ENCODE peak calls at places on chromosomes 2 and 18, in seven cellular contexts. One of them, this sample, is unnamed.

GRCh38 chr2:156435725-156436476 is at the start of gene GPD2:
- DNase-seq in A549: peak
- DNase-seq in ovary: peak
- DNase-seq in body of pancreas: peak
- DNase-seq in transverse colon: peak
- DNase-seq in Peyer's patch: peak
- DNase-seq in suprapubic skin: peak
- DNase-seq in this sample: peak

GRCh38 chr18:54515149-54515548 is 75.9 kb upstream of the DYNAP start:
- DNase-seq in suprapubic skin: no peak
- DNase-seq in transverse colon: no peak
- DNase-seq in ovary: no peak
- DNase-seq in Peyer's patch: no peak
- DNase-seq in A549: no peak
- DNase-seq in body of pancreas: no peak
- DNase-seq in this sample: no peak

GRCh38 chr2:43136011-43136799 is 90.2 kb downstream of the ZFP36L2 start:
- DNase-seq in ovary: no peak
- DNase-seq in Peyer's patch: no peak
- DNase-seq in A549: no peak
- DNase-seq in suprapubic skin: no peak
- DNase-seq in body of pancreas: no peak
- DNase-seq in transverse colon: no peak
- DNase-seq in this sample: no peak

GRCh38 chr2:235582081-235582686 is 88.3 kb downstream of the AGAP1 start:
- DNase-seq in body of pancreas: no peak
- DNase-seq in transverse colon: no peak
- DNase-seq in ovary: no peak
- DNase-seq in suprapubic skin: no peak
- DNase-seq in A549: no peak
- DNase-seq in Peyer's patch: no peak
- DNase-seq in this sample: no peak

GRCh38 chr2:173184031-173185004 is 108.7 kb downstream of the MAP3K20 start:
- DNase-seq in Peyer's patch: no peak
- DNase-seq in suprapubic skin: peak
- DNase-seq in transverse colon: peak
- DNase-seq in ovary: peak
- DNase-seq in A549: peak
- DNase-seq in body of pancreas: no peak
- DNase-seq in this sample: no peak

GRCh38 chr2:145316496-145316895 is 796.6 kb upstream of the ZEB2 start:
- DNase-seq in ovary: no peak
- DNase-seq in transverse colon: no peak
- DNase-seq in suprapubic skin: no peak
- DNase-seq in Peyer's patch: no peak
- DNase-seq in body of pancreas: no peak
- DNase-seq in A549: no peak
- DNase-seq in this sample: no peak

GRCh38 chr2:169923977-169924376 is 96.7 kb downstream of the UBR3 start:
- DNase-seq in body of pancreas: no peak
- DNase-seq in suprapubic skin: no peak
- DNase-seq in transverse colon: no peak
- DNase-seq in A549: no peak
- DNase-seq in Peyer's patch: no peak
- DNase-seq in ovary: no peak
- DNase-seq in this sample: no peak

GRCh38 chr2:145000376-145000775 is 480.5 kb upstream of the ZEB2 start:
- DNase-seq in ovary: no peak
- DNase-seq in A549: no peak
- DNase-seq in suprapubic skin: no peak
- DNase-seq in Peyer's patch: no peak
- DNase-seq in body of pancreas: no peak
- DNase-seq in transverse colon: no peak
- DNase-seq in this sample: no peak

GRCh38 chr2:209878701-209879100 is 107.1 kb downstream of the UNC80 start:
- DNase-seq in body of pancreas: no peak
- DNase-seq in Peyer's patch: no peak
- DNase-seq in suprapubic skin: no peak
- DNase-seq in ovary: no peak
- DNase-seq in A549: no peak
- DNase-seq in transverse colon: no peak
- DNase-seq in this sample: no peak

GRCh38 chr18:59460060-59460395 is 101.0 kb upstream of the LMAN1 start:
- DNase-seq in Peyer's patch: no peak
- DNase-seq in body of pancreas: no peak
- DNase-seq in suprapubic skin: no peak
- DNase-seq in ovary: no peak
- DNase-seq in A549: no peak
- DNase-seq in transverse colon: no peak
- DNase-seq in this sample: no peak

GRCh38 chr2:152047826-152048476 is 50.9 kb downstream of the CACNB4 start:
- DNase-seq in Peyer's patch: no peak
- DNase-seq in A549: no peak
- DNase-seq in ovary: no peak
- DNase-seq in transverse colon: no peak
- DNase-seq in suprapubic skin: no peak
- DNase-seq in body of pancreas: no peak
- DNase-seq in this sample: no peak

GRCh38 chr2:221343524-221343923 is 228.6 kb downstream of the EPHA4 start:
- DNase-seq in A549: no peak
- DNase-seq in body of pancreas: no peak
- DNase-seq in suprapubic skin: no peak
- DNase-seq in Peyer's patch: no peak
- DNase-seq in ovary: no peak
- DNase-seq in transverse colon: no peak
- DNase-seq in this sample: no peak

GRCh38 chr2:20012282-20013060 is at the start of gene MATN3:
- DNase-seq in body of pancreas: peak
- DNase-seq in Peyer's patch: no peak
- DNase-seq in A549: peak
- DNase-seq in transverse colon: peak
- DNase-seq in suprapubic skin: peak
- DNase-seq in ovary: peak
- DNase-seq in this sample: peak

GRCh38 chr2:70941186-70941585 is 5.5 kb downstream of the ATP6V1B1 start:
- DNase-seq in transverse colon: no peak
- DNase-seq in ovary: no peak
- DNase-seq in Peyer's patch: no peak
- DNase-seq in body of pancreas: no peak
- DNase-seq in suprapubic skin: no peak
- DNase-seq in A549: no peak
- DNase-seq in this sample: peak

GRCh38 chr18:49851624-49852023 is 38.3 kb upstream of the ACAA2 start:
- DNase-seq in suprapubic skin: no peak
- DNase-seq in Peyer's patch: no peak
- DNase-seq in transverse colon: no peak
- DNase-seq in body of pancreas: no peak
- DNase-seq in A549: no peak
- DNase-seq in ovary: no peak
- DNase-seq in this sample: no peak

GRCh38 chr2:26555246-26556133 is 77.6 kb upstream of the OTOF start:
- DNase-seq in ovary: no peak
- DNase-seq in transverse colon: no peak
- DNase-seq in body of pancreas: no peak
- DNase-seq in Peyer's patch: no peak
- DNase-seq in A549: peak
- DNase-seq in suprapubic skin: peak
- DNase-seq in this sample: no peak

GRCh38 chr2:1867141-1867540 is 122.8 kb upstream of the PXDN start:
- DNase-seq in A549: no peak
- DNase-seq in transverse colon: no peak
- DNase-seq in suprapubic skin: no peak
- DNase-seq in Peyer's patch: no peak
- DNase-seq in ovary: no peak
- DNase-seq in body of pancreas: no peak
- DNase-seq in this sample: peak

GRCh38 chr18:31197676-31198075 is 35.0 kb upstream of the DSC1 start:
- DNase-seq in ovary: no peak
- DNase-seq in A549: peak
- DNase-seq in suprapubic skin: no peak
- DNase-seq in body of pancreas: no peak
- DNase-seq in Peyer's patch: no peak
- DNase-seq in transverse colon: no peak
- DNase-seq in this sample: no peak

GRCh38 chr2:66443977-66444855 is 9.3 kb downstream of the MEIS1 start:
- DNase-seq in body of pancreas: peak
- DNase-seq in Peyer's patch: no peak
- DNase-seq in suprapubic skin: no peak
- DNase-seq in transverse colon: no peak
- DNase-seq in A549: no peak
- DNase-seq in ovary: peak
- DNase-seq in this sample: no peak

GRCh38 chr2:235162070-235162469 is 210.3 kb downstream of the SH3BP4 start:
- DNase-seq in transverse colon: no peak
- DNase-seq in suprapubic skin: no peak
- DNase-seq in body of pancreas: no peak
- DNase-seq in Peyer's patch: no peak
- DNase-seq in ovary: no peak
- DNase-seq in A549: no peak
- DNase-seq in this sample: no peak

GRCh38 chr2:30923575-30923974 is 116.3 kb upstream of the CAPN13 start:
- DNase-seq in A549: no peak
- DNase-seq in Peyer's patch: no peak
- DNase-seq in transverse colon: no peak
- DNase-seq in body of pancreas: no peak
- DNase-seq in suprapubic skin: no peak
- DNase-seq in ovary: no peak
- DNase-seq in this sample: no peak

GRCh38 chr2:74534411-74534810 is 4.7 kb downstream of the HTRA2 start:
- DNase-seq in suprapubic skin: no peak
- DNase-seq in A549: no peak
- DNase-seq in transverse colon: no peak
- DNase-seq in body of pancreas: no peak
- DNase-seq in ovary: no peak
- DNase-seq in Peyer's patch: no peak
- DNase-seq in this sample: no peak
- TF ChIP-seq POLR2A in suprapubic skin: no peak
- TF ChIP-seq POLR2A in A549: peak
- TF ChIP-seq POLR2A in transverse colon: no peak
- TF ChIP-seq POLR2A in body of pancreas: no peak
- TF ChIP-seq POLR2A in ovary: no peak
- TF ChIP-seq POLR2A in Peyer's patch: no peak
- TF ChIP-seq POLR2A in this sample: no peak

DNA sequence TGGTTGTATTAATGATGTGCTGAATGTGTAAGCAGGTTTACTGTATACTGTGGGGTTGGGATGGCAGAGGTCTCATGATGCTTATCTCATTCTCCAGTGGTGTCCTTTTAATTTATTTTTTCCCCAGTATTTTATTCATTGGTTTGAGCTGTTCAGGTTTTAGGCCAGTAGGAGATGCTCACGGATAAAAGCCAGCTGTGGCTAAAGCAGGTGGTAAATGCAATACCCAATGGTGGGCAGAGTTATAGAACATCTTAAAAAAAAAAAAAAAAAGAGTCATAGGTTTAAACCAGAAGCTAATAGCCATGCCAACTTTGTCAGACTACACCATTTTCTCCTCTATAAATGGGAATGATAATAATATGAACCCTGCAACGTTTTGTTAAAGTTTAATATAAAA is 57.8 kb upstream of the NEUROD1 start:
- DNase-seq in suprapubic skin: no peak
- DNase-seq in A549: no peak
- DNase-seq in ovary: no peak
- DNase-seq in body of pancreas: no peak
- DNase-seq in transverse colon: no peak
- DNase-seq in Peyer's patch: no peak
- DNase-seq in this sample: no peak
- TF ChIP-seq CTCF in suprapubic skin: no peak
- TF ChIP-seq CTCF in A549: peak
- TF ChIP-seq CTCF in ovary: no peak
- TF ChIP-seq CTCF in body of pancreas: peak
- TF ChIP-seq CTCF in transverse colon: no peak
- TF ChIP-seq CTCF in Peyer's patch: no peak
- TF ChIP-seq CTCF in this sample: no peak

DNA sequence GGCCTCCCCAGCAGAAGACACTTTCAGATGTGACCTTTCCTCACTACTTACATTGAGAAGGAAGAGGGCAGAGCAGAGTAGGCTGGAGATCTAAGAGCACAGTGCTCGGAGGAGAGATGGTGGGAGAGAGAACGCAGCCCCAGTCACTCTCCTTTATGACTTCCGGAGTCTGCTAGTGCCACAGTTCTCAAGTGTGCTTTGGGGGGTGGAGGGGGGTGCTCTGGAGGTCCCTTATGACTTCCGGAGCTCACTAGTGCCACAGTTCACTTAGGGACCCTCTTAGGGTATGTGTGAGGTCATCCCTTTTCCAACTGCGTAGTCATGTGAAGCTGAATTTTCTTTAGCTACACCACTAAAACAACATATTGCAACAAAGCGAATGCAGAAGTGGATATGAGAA is 153.7 kb upstream of the KCTD1 start:
- DNase-seq in suprapubic skin: no peak
- DNase-seq in ovary: no peak
- DNase-seq in body of pancreas: no peak
- DNase-seq in A549: no peak
- DNase-seq in Peyer's patch: no peak
- DNase-seq in transverse colon: no peak
- DNase-seq in this sample: no peak
- H3K4me3 ChIP-seq in suprapubic skin: no peak
- H3K4me3 ChIP-seq in ovary: no peak
- H3K4me3 ChIP-seq in body of pancreas: no peak
- H3K4me3 ChIP-seq in A549: no peak
- H3K4me3 ChIP-seq in Peyer's patch: no peak
- H3K4me3 ChIP-seq in transverse colon: no peak
- H3K4me3 ChIP-seq in this sample: no peak

GRCh38 chr18:63071566-63072175 is 247.9 kb downstream of the BCL2 start:
- DNase-seq in body of pancreas: no peak
- DNase-seq in Peyer's patch: no peak
- DNase-seq in A549: no peak
- DNase-seq in ovary: no peak
- DNase-seq in transverse colon: no peak
- DNase-seq in suprapubic skin: no peak
- DNase-seq in this sample: no peak

GRCh38 chr18:63073481-63073880 is 246.1 kb downstream of the BCL2 start:
- DNase-seq in transverse colon: no peak
- DNase-seq in Peyer's patch: no peak
- DNase-seq in A549: no peak
- DNase-seq in suprapubic skin: no peak
- DNase-seq in body of pancreas: no peak
- DNase-seq in ovary: no peak
- DNase-seq in this sample: no peak

GRCh38 chr18:63070750-63071502 is 248.6 kb downstream of the BCL2 start:
- DNase-seq in A549: no peak
- DNase-seq in transverse colon: no peak
- DNase-seq in ovary: no peak
- DNase-seq in body of pancreas: no peak
- DNase-seq in suprapubic skin: no peak
- DNase-seq in Peyer's patch: no peak
- DNase-seq in this sample: no peak

GRCh38 chr18:63078471-63078870 is 241.1 kb downstream of the BCL2 start:
- DNase-seq in ovary: no peak
- DNase-seq in transverse colon: no peak
- DNase-seq in A549: no peak
- DNase-seq in body of pancreas: no peak
- DNase-seq in suprapubic skin: no peak
- DNase-seq in Peyer's patch: no peak
- DNase-seq in this sample: no peak

DNA sequence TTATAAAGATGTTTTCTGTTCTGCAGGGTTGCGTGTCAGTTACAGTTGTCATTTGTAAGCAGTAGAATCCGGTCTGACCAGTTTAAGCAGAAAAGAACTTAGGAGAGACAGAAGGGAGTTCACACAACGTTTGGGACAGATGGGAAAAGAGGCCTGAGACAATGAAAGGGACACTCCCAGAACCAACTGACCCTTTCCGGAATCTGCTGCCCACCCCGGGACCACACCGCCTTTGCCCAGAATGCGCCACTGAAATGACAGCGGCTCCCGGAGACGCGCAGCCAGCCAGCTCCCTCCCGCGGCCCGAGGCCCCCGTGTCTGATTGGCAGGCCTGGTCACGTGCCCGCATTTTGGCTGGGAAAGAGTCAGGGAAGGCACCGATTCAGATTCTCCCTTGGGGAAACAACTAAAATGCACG is 244.6 kb downstream of the BCL2 start:
- DNase-seq in Peyer's patch: peak
- DNase-seq in body of pancreas: peak
- DNase-seq in ovary: peak
- DNase-seq in transverse colon: peak
- DNase-seq in A549: peak
- DNase-seq in suprapubic skin: peak
- DNase-seq in this sample: peak
- TF ChIP-seq POLR2A in Peyer's patch: no peak
- TF ChIP-seq POLR2A in body of pancreas: peak
- TF ChIP-seq POLR2A in ovary: no peak
- TF ChIP-seq POLR2A in transverse colon: peak
- TF ChIP-seq POLR2A in A549: no peak
- TF ChIP-seq POLR2A in suprapubic skin: no peak
- TF ChIP-seq POLR2A in this sample: no peak

This sample was measured in lower leg skin.